ENCODE peak calls at places on chromosomes 2 and 18, in six cellular contexts. N, Z, E, P, C and T are unnamed samples.

GRCh38 chr2:40363631-40364030 is 88.3 kb downstream of the SLC8A1 start:
- DNase-seq in P (no peak), C (peak; percentile 67), Z (no peak), N (peak; percentile 34), E (no peak), T (no peak)

GRCh38 chr2:71605781-71606241 is 152.4 kb downstream of the DYSF start:
- DNase-seq in Z (peak; percentile 41), P (peak; percentile 36), E (no peak), N (no peak), C (no peak), T (no peak)

GRCh38 chr2:101803945-101804696 is 106.6 kb downstream of the MAP4K4 start:
- DNase-seq in E (no peak), C (peak; percentile 69), N (peak; percentile 53), P (no peak), Z (no peak), T (no peak)

GRCh38 chr2:103361712-103362111 is 599.9 kb downstream of the TMEM182 start:
- DNase-seq in Z (no peak), C (no peak), P (no peak), E (no peak), N (no peak), T (no peak)

GRCh38 chr2:17317439-17317976 is 200.7 kb downstream of the RAD51AP2 start:
- DNase-seq in Z (no peak), E (no peak), C (no peak), P (no peak), N (peak; percentile 27), T (no peak)

GRCh38 chr2:100527420-100528015 is 35.3 kb upstream of the PDCL3 start:
- DNase-seq in N (no peak), P (no peak), C (no peak), Z (no peak), E (no peak), T (no peak)

GRCh38 chr2:117979911-117980341 is 33.9 kb downstream of the CCDC93 start:
- DNase-seq in Z (no peak), N (peak; percentile 57), E (no peak), P (no peak), C (no peak), T (no peak)

GRCh38 chr2:118202707-118203303 is 114.5 kb downstream of the INSIG2 start:
- DNase-seq in P (no peak), Z (no peak), E (peak; percentile 33), C (peak; percentile 60), N (peak; percentile 74), T (peak; percentile 48)

GRCh38 chr18:49321800-49322461 is 138.5 kb downstream of the DYM start:
- DNase-seq in E (no peak), C (peak; percentile 58), N (peak; percentile 66), P (no peak), Z (no peak), T (no peak)

GRCh38 chr2:39730685-39731302 is 48.3 kb downstream of the THUMPD2 start:
- DNase-seq in N (peak; percentile 65), P (no peak), E (peak; percentile 25), C (peak; percentile 42), Z (no peak), T (peak; percentile 26)

GRCh38 chr2:11203480-11203879 is 48.2 kb downstream of the SLC66A3 start:
- DNase-seq in P (no peak), Z (no peak), N (peak; percentile 20), C (peak; percentile 79), E (peak; percentile 71), T (peak; percentile 14)

GRCh38 chr18:8607776-8608682 is 1.2 kb upstream of the RAB12 start:
- DNase-seq in P (no peak), N (peak; percentile 80), Z (no peak), E (no peak), C (peak; percentile 67), T (no peak)

GRCh38 chr18:37481491-37481890 is 84.1 kb downstream of the CELF4 start:
- DNase-seq in C (peak; percentile 3), P (no peak), Z (no peak), N (no peak), E (no peak), T (peak; percentile 8)

GRCh38 chr2:128474962-128475361 is 156.3 kb upstream of the HS6ST1 start:
- DNase-seq in C (no peak), Z (no peak), N (no peak), E (no peak), P (no peak), T (no peak)

GRCh38 chr2:136404925-136405324 is 287.0 kb upstream of the CXCR4 start:
- DNase-seq in C (no peak), Z (no peak), P (no peak), N (no peak), E (no peak), T (no peak)

GRCh38 chr2:235055891-235056516 is 104.2 kb downstream of the SH3BP4 start:
- DNase-seq in Z (no peak), C (peak; percentile 50), P (no peak), N (peak; percentile 69), E (peak; percentile 77), T (peak; percentile 71)

GRCh38 chr2:229297284-229297683 is 26.2 kb upstream of the PID1 start:
- DNase-seq in Z (no peak), C (peak; percentile 50), E (no peak), N (peak; percentile 32), P (no peak), T (no peak)

GRCh38 chr2:150126143-150126725 is 361.2 kb downstream of the RND3 start:
- DNase-seq in Z (no peak), N (peak; percentile 60), C (no peak), P (no peak), E (no peak), T (peak; percentile 84)

GRCh38 chr2:170886391-170886790 is 42.7 kb upstream of the GORASP2 start:
- DNase-seq in P (no peak), Z (no peak), N (peak; percentile 60), C (peak; percentile 42), E (no peak), T (peak; percentile 51)

GRCh38 chr18:41783879-41784278 is 171.2 kb upstream of the PIK3C3 start:
- DNase-seq in C (no peak), E (no peak), P (no peak), N (no peak), Z (no peak), T (no peak)

GRCh38 chr2:51084750-51085149 is 52.8 kb upstream of the NRXN1 start:
- DNase-seq in P (no peak), E (no peak), C (no peak), N (no peak), Z (no peak), T (no peak)

GRCh38 chr2:100178085-100178788 is 35.8 kb upstream of the AFF3 start:
- DNase-seq in Z (no peak), N (peak; percentile 72), C (peak; percentile 47), P (no peak), E (peak; percentile 62), T (peak; percentile 52)

GRCh38 chr2:158598856-158599517 is 142.2 kb downstream of the PKP4 start:
- DNase-seq in N (peak; percentile 41), P (no peak), E (no peak), Z (no peak), C (peak; percentile 53), T (no peak)

GRCh38 chr2:39696838-39697237 is 31.1 kb downstream of the TMEM178A start:
- DNase-seq in Z (no peak), E (peak; percentile 11), N (peak; percentile 91), C (peak; percentile 80), P (no peak), T (peak; percentile 14)

GRCh38 chr18:40670991-40671390 is 1284.0 kb upstream of the PIK3C3 start:
- DNase-seq in Z (no peak), P (no peak), N (no peak), C (no peak), E (no peak), T (no peak)

GRCh38 chr2:157874997-157875719 is 972 bp downstream of the ACVR1 start:
- DNase-seq in C (peak; percentile 95), P (no peak), E (no peak), N (peak; percentile 83), Z (peak; percentile 71), T (peak; percentile 57)

GRCh38 chr18:34820360-34820759 is 110.3 kb downstream of the DTNA start:
- DNase-seq in Z (no peak), C (no peak), E (no peak), P (no peak), N (no peak), T (no peak)

GRCh38 chr18:34818069-34818468 is 108.0 kb downstream of the DTNA start:
- DNase-seq in Z (no peak), P (no peak), C (no peak), N (no peak), E (no peak), T (no peak)

GRCh38 chr18:34816183-34816582 is 106.1 kb downstream of the DTNA start:
- DNase-seq in E (no peak), P (no peak), C (no peak), Z (no peak), N (no peak), T (no peak)

GRCh38 chr18:34817636-34818035 is 107.5 kb downstream of the DTNA start:
- DNase-seq in C (no peak), N (no peak), E (no peak), P (no peak), Z (no peak), T (no peak)

GRCh38 chr18:34821669-34822210 is 111.6 kb downstream of the DTNA start:
- DNase-seq in E (no peak), Z (no peak), C (no peak), P (no peak), N (peak; percentile 28), T (no peak)
- TF ChIP-seq CTCF in E (no peak), Z (no peak), C (no peak), P (no peak), N (peak; percentile 37), T (no peak)

GRCh38 chr2:239735131-239735828 is 289.9 kb downstream of the NDUFA10 start:
- DNase-seq in E (no peak), P (peak; percentile 85), N (no peak), Z (no peak), C (no peak), T (no peak)

GRCh38 chr2:239738159-239738558 is 287.0 kb downstream of the NDUFA10 start:
- DNase-seq in N (no peak), E (no peak), C (no peak), P (peak; percentile 39), Z (no peak), T (no peak)

GRCh38 chr2:239735829-239736357 is 289.2 kb downstream of the NDUFA10 start:
- DNase-seq in N (no peak), P (no peak), Z (no peak), E (no peak), C (no peak), T (no peak)

GRCh38 chr2:239737144-239737463 is 288.0 kb downstream of the NDUFA10 start:
- DNase-seq in N (no peak), E (no peak), C (no peak), P (peak; percentile 27), Z (no peak), T (no peak)

GRCh38 chr2:239736358-239737143 is 288.6 kb downstream of the NDUFA10 start:
- DNase-seq in Z (no peak), N (no peak), E (no peak), P (peak; percentile 35), C (no peak), T (no peak)
- TF ChIP-seq CTCF in Z (no peak), N (no peak), E (no peak), P (no peak), C (no peak), T (no peak)

GRCh38 chr2:86243950-86244733 is 44.9 kb downstream of the MRPL35 start:
- DNase-seq in Z (peak; percentile 50), P (no peak), C (no peak), N (no peak), E (no peak), T (no peak)
- TF ChIP-seq CTCF in Z (no peak), P (no peak), C (peak; percentile 3), N (no peak), E (no peak), T (no peak)

GRCh38 chr2:7127687-7128086 is 210.5 kb downstream of the RNF144A start:
- DNase-seq in P (no peak), E (no peak), N (no peak), Z (no peak), C (no peak), T (no peak)

GRCh38 chr2:7133521-7133920 is 216.3 kb downstream of the RNF144A start:
- DNase-seq in C (no peak), E (no peak), P (no peak), Z (no peak), N (peak; percentile 41), T (no peak)
- TF ChIP-seq CTCF in C (no peak), E (no peak), P (no peak), Z (no peak), N (peak; percentile 42), T (no peak)